ENCODE peak calls at places on chromosome 1, in four cellular contexts. Y is heart right ventricle; M is stimulated activated CD4-positive, alpha-beta T cell treated with anti-CD3 and anti-CD28 coated beads, Interleukin-4, amount 100 ng/mL, for 4 hours; A is AG08396. G is an unnamed sample.

GRCh38 chr1:100028765-100029164 is 59.0 kb downstream of the SLC35A3 start:
- DNase-seq in A (no peak), Y (no peak), M (no peak), G (no peak)

GRCh38 chr1:8516793-8517556 is 199.1 kb downstream of the SLC45A1 start:
- DNase-seq in Y (no peak), M (no peak), A (no peak), G (peak)

GRCh38 chr1:53341961-53342707 is 14.3 kb upstream of the LRP8 start:
- DNase-seq in Y (no peak), M (no peak), A (no peak), G (no peak)

GRCh38 chr1:56424744-56425493 is 154.4 kb downstream of the PLPP3 start:
- DNase-seq in Y (peak), A (no peak), M (no peak), G (no peak)

GRCh38 chr1:160104520-160104885 is 6.1 kb upstream of the IGSF8 start:
- DNase-seq in Y (no peak), M (no peak), A (no peak), G (no peak)

GRCh38 chr1:176479920-176480319 is 16.9 kb downstream of the PAPPA2 start:
- DNase-seq in A (no peak), Y (no peak), M (no peak), G (no peak)

GRCh38 chr1:25055045-25055780 is 125.1 kb upstream of the RUNX3 start:
- DNase-seq in A (no peak), M (no peak), Y (no peak), G (no peak)

GRCh38 chr1:20735581-20736111 is 3.1 kb upstream of the SH2D5 start:
- DNase-seq in M (no peak), A (no peak), Y (no peak), G (no peak)

GRCh38 chr1:226736001-226736907 is 2.8 kb downstream of the ITPKB start:
- DNase-seq in Y (peak), M (peak), A (no peak), G (no peak)

GRCh38 chr1:29709711-29710169 is 473.4 kb downstream of the PTPRU start:
- DNase-seq in A (peak), Y (no peak), M (no peak), G (no peak)

GRCh38 chr1:151371744-151372410 is 628 bp downstream of the SELENBP1 start:
- DNase-seq in Y (peak), M (no peak), A (peak), G (peak)

GRCh38 chr1:167616521-167616920 is 13.5 kb upstream of the RCSD1 start:
- DNase-seq in Y (no peak), A (no peak), M (no peak), G (no peak)

GRCh38 chr1:201702936-201703335 is 126.0 kb upstream of the IPO9 start:
- DNase-seq in M (no peak), Y (no peak), A (no peak), G (peak)

GRCh38 chr1:41613646-41614592 is 129.4 kb upstream of the EDN2 start:
- DNase-seq in Y (no peak), M (no peak), A (no peak), G (no peak)

GRCh38 chr1:230320804-230321203 is 105.3 kb downstream of the PGBD5 start:
- DNase-seq in M (no peak), Y (no peak), A (no peak), G (no peak)

GRCh38 chr1:78490861-78491310 is at the start of gene PTGFR:
- DNase-seq in Y (no peak), A (peak), M (no peak), G (peak)

GRCh38 chr1:59355361-59355760 is 58.5 kb downstream of the FGGY start:
- DNase-seq in M (no peak), A (no peak), Y (no peak), G (no peak)

GRCh38 chr1:58854576-58854975 is 70.7 kb upstream of the JUN start:
- DNase-seq in Y (no peak), M (no peak), A (no peak), G (no peak)

GRCh38 chr1:6127587-6128163 is 52.4 kb downstream of the CHD5 start:
- DNase-seq in M (peak), Y (peak), A (peak), G (no peak)

GRCh38 chr1:226511296-226511695 is 37.3 kb upstream of the STUM start:
- DNase-seq in M (no peak), Y (no peak), A (no peak), G (no peak)

GRCh38 chr1:177281901-177282300 is 111.1 kb downstream of the BRINP2 start:
- DNase-seq in A (no peak), Y (no peak), M (no peak), G (no peak)